ENCODE peak calls at places on chromosomes 4 and X, in four cellular contexts. W is RPMI8226; E is NCI-H460; K is activated T-helper 1 cell treated with anti-CD3 and anti-CD28 coated beads, Interleukin-2, amount 50 U/mL, for 16 hours. J is an unnamed sample.
A peak's percentile ranks its signal among the peaks of the same experiment; 100 is the strongest.

GRCh38 chr4:46179356-46179755 is 55.5 kb upstream of the GABRG1 start:
- DNase-seq in W (no peak), E (no peak), K (no peak), J (no peak)

GRCh38 chrX:152635941-152636340 is 1.8 kb upstream of the GABRQ start:
- DNase-seq in W (peak; percentile 46), E (peak; percentile 46), K (no peak), J (no peak)

GRCh38 chr4:186810613-186811150 is 87.0 kb upstream of the FAT1 start:
- DNase-seq in W (no peak), E (no peak), K (no peak), J (no peak)

GRCh38 chr4:89000844-89001360 is 56.1 kb downstream of the FAM13A start:
- DNase-seq in W (no peak), E (peak; percentile 25), K (no peak), J (no peak)

GRCh38 chr4:100842856-100843255 is 325.0 kb upstream of the EMCN start:
- DNase-seq in W (no peak), E (no peak), K (no peak), J (no peak)

GRCh38 chr4:5751073-5751917 is 40.3 kb downstream of the EVC start:
- DNase-seq in W (no peak), E (no peak), K (no peak), J (no peak)

GRCh38 chr4:157220026-157220881 is at the start of gene GRIA2:
- DNase-seq in W (peak; percentile 3), E (no peak), K (no peak), J (no peak)

GRCh38 chr4:5746829-5747745 is 36.1 kb downstream of the EVC start:
- DNase-seq in W (no peak), E (no peak), K (no peak), J (no peak)